ENCODE peak calls at places on chromosomes 16 and 17, in seven cellular contexts. One of them, this sample, is unnamed.

GRCh38 chr16:67666538-67667433 is at the start of the genes C16orf86 and ENKD1:
- DNase-seq in SJSA1: peak
- DNase-seq in ascending aorta: no peak
- DNase-seq in brain pericyte: no peak
- DNase-seq in stomach: peak
- DNase-seq in SHP77: peak
- DNase-seq in GM12878: no peak
- DNase-seq in this sample: peak

GRCh38 chr17:36867716-36868115 is 69.6 kb upstream of the LHX1 start:
- DNase-seq in GM12878: no peak
- DNase-seq in SHP77: no peak
- DNase-seq in ascending aorta: no peak
- DNase-seq in SJSA1: no peak
- DNase-seq in stomach: no peak
- DNase-seq in brain pericyte: no peak
- DNase-seq in this sample: no peak

GRCh38 chr17:34203018-34203646 is 52.0 kb upstream of the CCL2 start:
- DNase-seq in stomach: no peak
- DNase-seq in ascending aorta: no peak
- DNase-seq in GM12878: no peak
- DNase-seq in SJSA1: no peak
- DNase-seq in brain pericyte: no peak
- DNase-seq in SHP77: no peak
- DNase-seq in this sample: no peak

GRCh38 chr16:3023415-3023668 is 400 bp downstream of the HCFC1R1 start:
- DNase-seq in GM12878: no peak
- DNase-seq in SHP77: no peak
- DNase-seq in SJSA1: peak
- DNase-seq in brain pericyte: no peak
- DNase-seq in stomach: no peak
- DNase-seq in ascending aorta: no peak
- DNase-seq in this sample: peak

GRCh38 chr17:61476476-61477203 is 24.4 kb downstream of the TBX4 start:
- DNase-seq in SJSA1: no peak
- DNase-seq in stomach: no peak
- DNase-seq in ascending aorta: no peak
- DNase-seq in brain pericyte: no peak
- DNase-seq in SHP77: no peak
- DNase-seq in GM12878: no peak
- DNase-seq in this sample: no peak

GRCh38 chr17:27612160-27612767 is 18.7 kb upstream of the LGALS9 start:
- DNase-seq in ascending aorta: no peak
- DNase-seq in brain pericyte: no peak
- DNase-seq in stomach: no peak
- DNase-seq in GM12878: no peak
- DNase-seq in SJSA1: no peak
- DNase-seq in SHP77: no peak
- DNase-seq in this sample: no peak

GRCh38 chr17:58344791-58345157 is 7.2 kb downstream of the SUPT4H1 start:
- DNase-seq in SJSA1: no peak
- DNase-seq in SHP77: no peak
- DNase-seq in stomach: no peak
- DNase-seq in GM12878: peak
- DNase-seq in ascending aorta: no peak
- DNase-seq in brain pericyte: no peak
- DNase-seq in this sample: no peak

GRCh38 chr16:20910781-20911321 is 10.3 kb downstream of the LYRM1 start:
- DNase-seq in SJSA1: no peak
- DNase-seq in brain pericyte: no peak
- DNase-seq in ascending aorta: no peak
- DNase-seq in GM12878: no peak
- DNase-seq in SHP77: no peak
- DNase-seq in stomach: no peak
- DNase-seq in this sample: no peak

GRCh38 chr17:28371245-28372202 is at the start of gene SARM1:
- DNase-seq in stomach: peak
- DNase-seq in ascending aorta: peak
- DNase-seq in GM12878: peak
- DNase-seq in brain pericyte: peak
- DNase-seq in SHP77: peak
- DNase-seq in SJSA1: peak
- DNase-seq in this sample: peak

GRCh38 chr16:977096-977701 is 4.4 kb upstream of the SOX8 start:
- DNase-seq in GM12878: no peak
- DNase-seq in brain pericyte: no peak
- DNase-seq in SJSA1: no peak
- DNase-seq in stomach: no peak
- DNase-seq in ascending aorta: peak
- DNase-seq in SHP77: no peak
- DNase-seq in this sample: peak

GRCh38 chr17:50474523-50474922 is 4.1 kb upstream of the RSAD1 start:
- DNase-seq in brain pericyte: no peak
- DNase-seq in GM12878: no peak
- DNase-seq in SJSA1: no peak
- DNase-seq in ascending aorta: no peak
- DNase-seq in stomach: no peak
- DNase-seq in SHP77: no peak
- DNase-seq in this sample: no peak

GRCh38 chr17:63598284-63598683 is 2.4 kb upstream of the TACO1 start:
- DNase-seq in ascending aorta: no peak
- DNase-seq in brain pericyte: no peak
- DNase-seq in stomach: no peak
- DNase-seq in SHP77: no peak
- DNase-seq in GM12878: no peak
- DNase-seq in SJSA1: no peak
- DNase-seq in this sample: no peak

GRCh38 chr16:81843243-81843582 is 64.1 kb downstream of the PLCG2 start:
- DNase-seq in SHP77: no peak
- DNase-seq in ascending aorta: no peak
- DNase-seq in stomach: no peak
- DNase-seq in brain pericyte: no peak
- DNase-seq in SJSA1: no peak
- DNase-seq in GM12878: no peak
- DNase-seq in this sample: no peak

GRCh38 chr17:73555199-73555810 is 88.9 kb downstream of the SDK2 start:
- DNase-seq in brain pericyte: no peak
- DNase-seq in GM12878: no peak
- DNase-seq in stomach: no peak
- DNase-seq in SHP77: no peak
- DNase-seq in SJSA1: no peak
- DNase-seq in ascending aorta: no peak
- DNase-seq in this sample: no peak

GRCh38 chr16:17070882-17071592 is 399.7 kb downstream of the XYLT1 start:
- DNase-seq in GM12878: peak
- DNase-seq in stomach: peak
- DNase-seq in SJSA1: no peak
- DNase-seq in SHP77: no peak
- DNase-seq in ascending aorta: peak
- DNase-seq in brain pericyte: no peak
- DNase-seq in this sample: no peak

GRCh38 chr17:10649031-10649430 is 8.1 kb downstream of the MYH3 start:
- DNase-seq in stomach: no peak
- DNase-seq in brain pericyte: no peak
- DNase-seq in SJSA1: no peak
- DNase-seq in GM12878: no peak
- DNase-seq in SHP77: no peak
- DNase-seq in ascending aorta: no peak
- DNase-seq in this sample: no peak

GRCh38 chr16:81823111-81823510 is 44.0 kb downstream of the PLCG2 start:
- DNase-seq in stomach: peak
- DNase-seq in ascending aorta: no peak
- DNase-seq in brain pericyte: no peak
- DNase-seq in SHP77: peak
- DNase-seq in GM12878: no peak
- DNase-seq in SJSA1: no peak
- DNase-seq in this sample: no peak

GRCh38 chr17:57911834-57912673 is 43.2 kb downstream of the CUEDC1 start:
- DNase-seq in SJSA1: peak
- DNase-seq in SHP77: peak
- DNase-seq in GM12878: no peak
- DNase-seq in stomach: peak
- DNase-seq in ascending aorta: peak
- DNase-seq in brain pericyte: no peak
- DNase-seq in this sample: peak

GRCh38 chr17:66507103-66507923 is 204.9 kb downstream of the PRKCA start:
- DNase-seq in GM12878: no peak
- DNase-seq in SHP77: no peak
- DNase-seq in brain pericyte: no peak
- DNase-seq in ascending aorta: no peak
- DNase-seq in SJSA1: no peak
- DNase-seq in stomach: no peak
- DNase-seq in this sample: no peak

GRCh38 chr17:43917348-43918025 is 10.2 kb upstream of the MPP2 start:
- DNase-seq in ascending aorta: no peak
- DNase-seq in stomach: peak
- DNase-seq in brain pericyte: no peak
- DNase-seq in SHP77: no peak
- DNase-seq in SJSA1: peak
- DNase-seq in GM12878: no peak
- DNase-seq in this sample: no peak

GRCh38 chr17:42720996-42721583 is 23.8 kb downstream of the EZH1 start:
- DNase-seq in stomach: no peak
- DNase-seq in SHP77: peak
- DNase-seq in brain pericyte: no peak
- DNase-seq in SJSA1: no peak
- DNase-seq in GM12878: no peak
- DNase-seq in ascending aorta: no peak
- DNase-seq in this sample: no peak

GRCh38 chr16:76278976-76279375 is 1.8 kb downstream of the CNTNAP4 start:
- DNase-seq in stomach: no peak
- DNase-seq in GM12878: no peak
- DNase-seq in SJSA1: no peak
- DNase-seq in brain pericyte: no peak
- DNase-seq in SHP77: peak
- DNase-seq in ascending aorta: no peak
- DNase-seq in this sample: no peak

GRCh38 chr16:2756288-2757015 is 4.0 kb downstream of the SRRM2 start:
- DNase-seq in SJSA1: no peak
- DNase-seq in brain pericyte: no peak
- DNase-seq in GM12878: no peak
- DNase-seq in stomach: no peak
- DNase-seq in SHP77: no peak
- DNase-seq in ascending aorta: no peak
- DNase-seq in this sample: no peak

GRCh38 chr16:58638148-58639036 is 8.8 kb upstream of the CNOT1 start:
- DNase-seq in SHP77: no peak
- DNase-seq in SJSA1: peak
- DNase-seq in ascending aorta: no peak
- DNase-seq in GM12878: no peak
- DNase-seq in brain pericyte: no peak
- DNase-seq in stomach: peak
- DNase-seq in this sample: peak

GRCh38 chr16:22192261-22193133 is 13.6 kb upstream of the EEF2K start:
- DNase-seq in SJSA1: peak
- DNase-seq in GM12878: peak
- DNase-seq in SHP77: peak
- DNase-seq in brain pericyte: no peak
- DNase-seq in stomach: peak
- DNase-seq in ascending aorta: peak
- DNase-seq in this sample: peak